ENCODE peak calls at places on chromosomes 12 and 14, in four cellular contexts. F is H1, E is K562, Q is HepG2. G is an unnamed sample.

GRCh38 chr14:74599201-74599809 is 12.7 kb downstream of the LTBP2 start:
- DNase-seq in F (no peak), Q (no peak), E (no peak), G (no peak)

GRCh38 chr12:47856094-47856493 is 36.4 kb upstream of the HDAC7 start:
- DNase-seq in F (no peak), E (no peak), Q (no peak), G (no peak)

GRCh38 chr14:55129086-55129427 is at the start of gene LGALS3:
- DNase-seq in Q (no peak), F (no peak), E (peak), G (no peak)

GRCh38 chr12:94753071-94753779 is 102.9 kb upstream of the TMCC3 start:
- DNase-seq in E (no peak), Q (no peak), F (no peak), G (no peak)

GRCh38 chr14:29242755-29243340 is 476.3 kb downstream of the FOXG1 start:
- DNase-seq in E (no peak), Q (no peak), F (no peak), G (no peak)

GRCh38 chr12:124302241-124302806 is 7.4 kb downstream of the RFLNA start:
- DNase-seq in Q (no peak), F (no peak), E (no peak), G (no peak)

GRCh38 chr12:131990980-131991305 is 41.2 kb downstream of the EP400 start:
- DNase-seq in F (peak), E (no peak), Q (no peak), G (no peak)

GRCh38 chr12:4325984-4326383 is 5.0 kb downstream of the TIGAR start:
- DNase-seq in E (no peak), F (no peak), Q (no peak), G (no peak)

GRCh38 chr12:50888666-50889065 is 45.9 kb downstream of the TMPRSS12 start:
- DNase-seq in Q (no peak), F (no peak), E (no peak), G (no peak)

GRCh38 chr12:76866146-76866545 is 12.7 kb downstream of the CSRP2 start:
- DNase-seq in E (no peak), Q (no peak), F (no peak), G (no peak)

GRCh38 chr12:30047499-30048262 is 263.9 kb upstream of the TMTC1 start:
- DNase-seq in E (no peak), Q (no peak), F (no peak), G (no peak)

GRCh38 chr12:64801381-64801780 is 23.1 kb upstream of the TBC1D30 start:
- DNase-seq in Q (no peak), F (no peak), E (peak), G (no peak)

GRCh38 chr12:121626853-121627623 is 708 bp downstream of the ORAI1 start:
- DNase-seq in E (peak), F (peak), Q (peak), G (no peak)
- TF ChIP-seq POLR2AphosphoS5 in E (no peak), F (peak), Q (no peak), G (no peak)

GRCh38 chr12:716506-716905 is 35.9 kb upstream of the WNK1 start:
- DNase-seq in F (no peak), E (peak), Q (no peak), G (no peak)

GRCh38 chr12:713281-713875 is 39.0 kb upstream of the WNK1 start:
- DNase-seq in Q (no peak), F (no peak), E (no peak), G (no peak)

GRCh38 chr12:709631-710030 is 42.7 kb upstream of the WNK1 start:
- DNase-seq in E (no peak), Q (no peak), F (no peak), G (no peak)

GRCh38 chr12:712172-712863 is 40.1 kb upstream of the WNK1 start:
- DNase-seq in F (no peak), E (no peak), Q (no peak), G (no peak)
- TF ChIP-seq FOSL1 in F (no peak), E (no peak), Q (no peak), G (no peak)

GRCh38 chr12:62787023-62787422 is 147.9 kb downstream of the PPM1H start:
- DNase-seq in Q (no peak), F (no peak), E (no peak), G (no peak)
- TF ChIP-seq POLR2AphosphoS5 in Q (no peak), F (no peak), E (no peak), G (no peak)

GRCh38 chr14:39247256-39247655 is 13.5 kb downstream of the MIA2 start:
- DNase-seq in Q (no peak), E (no peak), F (no peak), G (no peak)

GRCh38 chr14:39243831-39244230 is 10.1 kb downstream of the MIA2 start:
- DNase-seq in Q (no peak), F (no peak), E (no peak), G (no peak)

GRCh38 chr14:39246618-39247017 is 12.9 kb downstream of the MIA2 start:
- DNase-seq in E (no peak), Q (no peak), F (no peak), G (no peak)

GRCh38 chr14:39240769-39241168 is 7.1 kb downstream of the MIA2 start:
- DNase-seq in E (no peak), Q (no peak), F (no peak), G (no peak)

GRCh38 chr14:39241637-39242036 is 7.9 kb downstream of the MIA2 start:
- DNase-seq in E (no peak), F (no peak), Q (no peak), G (no peak)
- TF ChIP-seq FOSL1 in E (no peak), F (no peak), Q (no peak), G (no peak)

GRCh38 chr14:22510527-22511110 is 78.4 kb downstream of the DAD1 start:
- DNase-seq in F (no peak), E (no peak), Q (no peak), G (no peak)
- TF ChIP-seq POLR2AphosphoS5 in F (no peak), E (no peak), Q (no peak), G (no peak)

GRCh38 chr14:89915114-89915878 is 39.2 kb downstream of the EFCAB11 start:
- DNase-seq in Q (peak), F (peak), E (peak), G (peak)
- TF ChIP-seq FOSL1 in Q (no peak), F (no peak), E (no peak), G (no peak)

DNA sequence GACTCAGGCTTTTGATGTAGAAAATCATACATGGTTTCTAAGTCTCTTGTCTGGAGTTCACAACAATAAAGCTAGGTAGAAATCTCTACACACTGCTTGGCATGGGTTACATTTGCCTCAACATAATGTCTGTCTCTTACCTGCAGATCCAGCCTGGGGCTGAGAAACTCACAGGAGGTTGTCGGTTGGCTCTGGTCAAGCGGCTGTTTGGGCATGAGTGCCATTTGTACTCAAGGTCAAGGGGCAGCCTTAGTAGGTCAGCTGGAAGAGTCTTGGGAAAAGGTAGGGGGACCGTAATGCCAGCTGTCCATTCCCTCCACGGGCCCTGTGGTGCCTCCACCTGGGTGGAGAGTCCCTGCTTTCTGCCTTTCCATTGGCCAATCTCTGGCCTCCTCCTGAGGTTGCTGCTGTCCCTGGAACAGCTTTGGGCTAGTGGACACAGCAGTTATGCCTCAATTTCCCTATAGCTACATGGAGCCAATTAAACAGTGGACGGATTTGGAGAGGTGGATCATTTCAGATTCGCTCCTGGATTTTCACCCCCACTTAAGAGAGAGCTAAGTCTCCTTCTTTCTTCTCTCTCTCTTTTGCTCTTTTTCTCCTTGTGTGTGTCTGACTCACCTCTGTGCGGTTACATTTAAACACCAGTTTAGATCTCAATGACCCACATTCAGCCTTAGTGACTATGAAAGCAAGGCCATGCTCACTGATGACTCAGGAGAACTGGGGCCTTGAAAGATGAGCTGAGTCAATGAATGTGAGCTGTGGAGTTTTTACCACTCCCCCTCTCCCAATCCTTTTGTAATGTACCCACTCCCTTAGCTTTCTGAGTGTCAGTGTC is 132.8 kb upstream of the HIF1A start:
- DNase-seq in F (no peak), Q (peak), E (peak), G (peak)
- TF ChIP-seq POLR2AphosphoS5 in F (no peak), Q (no peak), E (no peak), G (peak)

DNA sequence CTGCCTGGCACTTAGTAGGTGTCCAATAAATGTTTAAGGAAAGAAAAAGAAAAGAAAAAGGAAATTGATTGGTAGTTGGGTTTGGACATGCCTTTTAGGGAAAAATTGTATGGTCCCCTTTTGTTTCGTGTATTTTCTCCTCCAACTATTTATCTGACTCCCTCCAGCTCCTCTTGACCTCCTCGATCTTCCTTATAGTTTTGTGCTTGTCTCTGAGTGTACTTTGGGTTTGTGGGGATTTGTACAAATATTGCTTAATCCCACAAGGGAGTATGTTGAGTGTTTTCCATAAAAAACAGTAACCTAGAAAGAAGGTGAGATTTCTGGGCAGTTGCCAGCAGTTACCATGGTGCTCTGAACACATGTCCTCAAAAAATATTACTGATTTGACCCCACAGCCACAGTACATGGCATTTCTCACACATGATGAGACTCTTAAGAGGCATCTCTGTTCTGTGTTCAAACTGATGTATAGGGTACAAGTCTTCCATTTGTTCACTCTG is 15.7 kb downstream of the PLEKHG7 start:
- DNase-seq in Q (peak), F (no peak), E (no peak), G (no peak)
- TF ChIP-seq FOSL1 in Q (no peak), F (no peak), E (no peak), G (no peak)